ENCODE peak calls at places on chromosomes 1 and 21, in eight cellular contexts. One of them, this sample, is unnamed.
A peak's percentile ranks its signal among the peaks of the same experiment; 100 is the strongest.

GRCh38 chr1:227788279-227789041 is 27.0 kb upstream of the PRSS38 start:
- DNase-seq in cardiac muscle cell: no peak
- DNase-seq in IMR-90: no peak
- DNase-seq in neuronal stem cell: peak; percentile 78
- DNase-seq in stomach: peak; percentile 43
- DNase-seq in heart right ventricle: no peak
- DNase-seq in BE2C: peak; percentile 88
- DNase-seq in adrenal gland: peak; percentile 49
- DNase-seq in this sample: peak; percentile 84

GRCh38 chr1:243890576-243890975 is 40.5 kb upstream of the AKT3 start:
- DNase-seq in stomach: no peak
- DNase-seq in heart right ventricle: no peak
- DNase-seq in BE2C: no peak
- DNase-seq in adrenal gland: no peak
- DNase-seq in neuronal stem cell: no peak
- DNase-seq in cardiac muscle cell: peak; percentile 52
- DNase-seq in IMR-90: peak; percentile 72
- DNase-seq in this sample: peak; percentile 6

GRCh38 chr1:52506349-52506748 is 46.5 kb downstream of the TUT4 start:
- DNase-seq in stomach: no peak
- DNase-seq in IMR-90: no peak
- DNase-seq in cardiac muscle cell: no peak
- DNase-seq in heart right ventricle: no peak
- DNase-seq in BE2C: no peak
- DNase-seq in adrenal gland: no peak
- DNase-seq in neuronal stem cell: no peak
- DNase-seq in this sample: no peak

GRCh38 chr1:51736702-51737101 is 119.8 kb downstream of the OSBPL9 start:
- DNase-seq in stomach: no peak
- DNase-seq in cardiac muscle cell: peak; percentile 79
- DNase-seq in adrenal gland: no peak
- DNase-seq in BE2C: no peak
- DNase-seq in neuronal stem cell: no peak
- DNase-seq in IMR-90: peak; percentile 77
- DNase-seq in heart right ventricle: peak; percentile 36
- DNase-seq in this sample: peak; percentile 11

GRCh38 chr21:37724201-37724600 is 192.1 kb downstream of the KCNJ6 start:
- DNase-seq in BE2C: no peak
- DNase-seq in stomach: no peak
- DNase-seq in heart right ventricle: no peak
- DNase-seq in adrenal gland: no peak
- DNase-seq in IMR-90: no peak
- DNase-seq in cardiac muscle cell: no peak
- DNase-seq in neuronal stem cell: no peak
- DNase-seq in this sample: no peak

GRCh38 chr1:205354259-205354904 is 2.3 kb downstream of the KLHDC8A start:
- DNase-seq in neuronal stem cell: no peak
- DNase-seq in IMR-90: peak; percentile 76
- DNase-seq in heart right ventricle: peak; percentile 56
- DNase-seq in stomach: peak; percentile 74
- DNase-seq in cardiac muscle cell: peak; percentile 84
- DNase-seq in adrenal gland: peak; percentile 83
- DNase-seq in BE2C: peak; percentile 70
- DNase-seq in this sample: peak; percentile 55

GRCh38 chr1:204493882-204494280 is 724 bp downstream of the PIK3C2B start:
- DNase-seq in cardiac muscle cell: peak; percentile 66
- DNase-seq in adrenal gland: peak; percentile 64
- DNase-seq in IMR-90: peak; percentile 48
- DNase-seq in stomach: peak; percentile 91
- DNase-seq in BE2C: peak; percentile 83
- DNase-seq in neuronal stem cell: no peak
- DNase-seq in heart right ventricle: peak; percentile 57
- DNase-seq in this sample: peak; percentile 65

GRCh38 chr1:40887012-40887378 is 24.8 kb upstream of the CITED4 start:
- DNase-seq in cardiac muscle cell: no peak
- DNase-seq in BE2C: no peak
- DNase-seq in adrenal gland: no peak
- DNase-seq in heart right ventricle: no peak
- DNase-seq in neuronal stem cell: no peak
- DNase-seq in stomach: no peak
- DNase-seq in IMR-90: no peak
- DNase-seq in this sample: no peak

GRCh38 chr1:232627645-232628334 is 2.1 kb downstream of the SIPA1L2 start:
- DNase-seq in heart right ventricle: no peak
- DNase-seq in neuronal stem cell: no peak
- DNase-seq in IMR-90: peak; percentile 52
- DNase-seq in cardiac muscle cell: peak; percentile 25
- DNase-seq in BE2C: no peak
- DNase-seq in stomach: no peak
- DNase-seq in adrenal gland: no peak
- DNase-seq in this sample: no peak

GRCh38 chr1:236945002-236945401 is 59.2 kb downstream of the MT1HL1 start:
- DNase-seq in adrenal gland: no peak
- DNase-seq in stomach: no peak
- DNase-seq in neuronal stem cell: no peak
- DNase-seq in cardiac muscle cell: no peak
- DNase-seq in heart right ventricle: no peak
- DNase-seq in IMR-90: no peak
- DNase-seq in BE2C: no peak
- DNase-seq in this sample: no peak

GRCh38 chr1:196400478-196401453 is 207.5 kb downstream of the KCNT2 start:
- DNase-seq in BE2C: no peak
- DNase-seq in adrenal gland: peak; percentile 24
- DNase-seq in IMR-90: peak; percentile 42
- DNase-seq in cardiac muscle cell: peak; percentile 96
- DNase-seq in neuronal stem cell: no peak
- DNase-seq in stomach: no peak
- DNase-seq in heart right ventricle: peak; percentile 58
- DNase-seq in this sample: peak; percentile 35

GRCh38 chr1:91555074-91555730 is 54.6 kb downstream of the CDC7 start:
- DNase-seq in heart right ventricle: no peak
- DNase-seq in IMR-90: peak; percentile 54
- DNase-seq in neuronal stem cell: no peak
- DNase-seq in BE2C: no peak
- DNase-seq in adrenal gland: no peak
- DNase-seq in stomach: no peak
- DNase-seq in cardiac muscle cell: peak; percentile 52
- DNase-seq in this sample: no peak

DNA sequence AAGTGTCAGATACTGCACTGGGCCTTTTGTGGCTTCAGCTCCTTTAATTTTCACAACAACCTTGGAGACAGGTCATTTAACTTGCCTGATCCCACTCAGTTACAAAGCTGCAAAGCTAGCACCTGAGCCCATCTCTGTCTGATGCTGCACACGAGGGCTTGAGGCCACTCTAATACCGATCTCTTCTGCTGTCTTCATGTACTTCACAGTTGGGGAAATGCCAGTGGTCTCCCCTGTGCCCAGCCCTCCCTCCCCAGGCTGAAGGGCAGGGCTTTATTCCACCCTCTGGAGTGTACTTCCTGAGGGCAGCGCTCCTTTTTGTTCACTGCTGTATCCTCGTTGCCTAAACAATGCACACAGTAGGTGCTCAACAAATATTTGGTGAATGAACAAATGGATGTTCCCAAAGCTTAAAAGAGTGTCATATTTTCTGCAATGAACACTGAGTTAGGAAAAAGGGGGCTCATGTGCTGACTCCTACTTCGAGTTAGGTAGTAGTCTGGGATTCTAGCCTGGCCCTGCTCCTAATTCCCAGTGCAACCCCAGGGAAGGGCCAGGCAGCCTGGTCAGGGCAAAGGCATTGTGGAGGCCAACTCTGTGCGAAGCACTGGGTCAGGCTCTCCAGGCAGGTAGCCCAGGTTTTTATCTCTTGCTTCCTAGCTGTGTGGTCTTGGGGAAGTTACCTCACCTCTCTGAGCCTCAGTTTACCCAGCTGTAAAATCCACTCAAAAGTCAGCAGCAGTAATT is 1.1 kb downstream of the TMCO4 start:
- DNase-seq in cardiac muscle cell: no peak
- DNase-seq in neuronal stem cell: no peak
- DNase-seq in BE2C: no peak
- DNase-seq in adrenal gland: no peak
- DNase-seq in heart right ventricle: no peak
- DNase-seq in IMR-90: no peak
- DNase-seq in stomach: no peak
- DNase-seq in this sample: no peak
- H3K4me3 ChIP-seq in cardiac muscle cell: no peak overlapping the region
- H3K4me3 ChIP-seq in neuronal stem cell: no peak overlapping the region
- H3K4me3 ChIP-seq in BE2C: no peak overlapping the region
- H3K4me3 ChIP-seq in adrenal gland: no peak overlapping the region
- H3K4me3 ChIP-seq in heart right ventricle: peak overlapping the region; percentile 64
- H3K4me3 ChIP-seq in IMR-90: peak overlapping the region; percentile 60
- H3K4me3 ChIP-seq in stomach: peak overlapping the region; percentile 71
- H3K4me3 ChIP-seq in this sample: peak overlapping the region; percentile 45

GRCh38 chr1:42210421-42211133 is 46.0 kb upstream of the GUCA2A start:
- DNase-seq in adrenal gland: no peak
- DNase-seq in heart right ventricle: no peak
- DNase-seq in neuronal stem cell: no peak
- DNase-seq in stomach: no peak
- DNase-seq in IMR-90: peak; percentile 39
- DNase-seq in cardiac muscle cell: no peak
- DNase-seq in BE2C: no peak
- DNase-seq in this sample: peak; percentile 35
- H3K9me3 ChIP-seq in adrenal gland: no peaks in the 10 kb centered on the region
- H3K9me3 ChIP-seq in heart right ventricle: no peaks in the 10 kb centered on the region
- H3K9me3 ChIP-seq in neuronal stem cell: peaks cover 34% of the 10 kb centered on the region
- H3K9me3 ChIP-seq in stomach: no peaks in the 10 kb centered on the region
- H3K9me3 ChIP-seq in IMR-90: no peaks in the 10 kb centered on the region
- H3K9me3 ChIP-seq in cardiac muscle cell: no peaks in the 10 kb centered on the region
- H3K9me3 ChIP-seq in BE2C: no peaks in the 10 kb centered on the region
- H3K9me3 ChIP-seq in this sample: no peaks in the 10 kb centered on the region

GRCh38 chr1:201630582-201630981 is 91.7 kb downstream of the NAV1 start:
- DNase-seq in heart right ventricle: no peak
- DNase-seq in IMR-90: no peak
- DNase-seq in stomach: no peak
- DNase-seq in BE2C: no peak
- DNase-seq in cardiac muscle cell: no peak
- DNase-seq in neuronal stem cell: no peak
- DNase-seq in adrenal gland: no peak
- DNase-seq in this sample: no peak
- H3K4me3 ChIP-seq in heart right ventricle: no peak overlapping the region
- H3K4me3 ChIP-seq in IMR-90: no peak overlapping the region
- H3K4me3 ChIP-seq in stomach: no peak overlapping the region
- H3K4me3 ChIP-seq in BE2C: no peak overlapping the region
- H3K4me3 ChIP-seq in cardiac muscle cell: no peak overlapping the region
- H3K4me3 ChIP-seq in neuronal stem cell: no peak overlapping the region
- H3K4me3 ChIP-seq in adrenal gland: no peak overlapping the region
- H3K4me3 ChIP-seq in this sample: no peak overlapping the region

GRCh38 chr1:114274621-114275317 is 121.1 kb upstream of the SYT6 start:
- DNase-seq in neuronal stem cell: no peak
- DNase-seq in adrenal gland: no peak
- DNase-seq in heart right ventricle: peak; percentile 13
- DNase-seq in BE2C: peak; percentile 30
- DNase-seq in stomach: no peak
- DNase-seq in cardiac muscle cell: no peak
- DNase-seq in IMR-90: no peak
- DNase-seq in this sample: no peak

GRCh38 chr1:114270255-114271117 is 116.8 kb upstream of the SYT6 start:
- DNase-seq in BE2C: peak; percentile 22
- DNase-seq in IMR-90: no peak
- DNase-seq in heart right ventricle: no peak
- DNase-seq in cardiac muscle cell: no peak
- DNase-seq in adrenal gland: no peak
- DNase-seq in neuronal stem cell: no peak
- DNase-seq in stomach: no peak
- DNase-seq in this sample: no peak

GRCh38 chr1:114269539-114269938 is 115.9 kb upstream of the SYT6 start:
- DNase-seq in BE2C: no peak
- DNase-seq in stomach: no peak
- DNase-seq in adrenal gland: no peak
- DNase-seq in cardiac muscle cell: no peak
- DNase-seq in IMR-90: no peak
- DNase-seq in neuronal stem cell: no peak
- DNase-seq in heart right ventricle: no peak
- DNase-seq in this sample: no peak

DNA sequence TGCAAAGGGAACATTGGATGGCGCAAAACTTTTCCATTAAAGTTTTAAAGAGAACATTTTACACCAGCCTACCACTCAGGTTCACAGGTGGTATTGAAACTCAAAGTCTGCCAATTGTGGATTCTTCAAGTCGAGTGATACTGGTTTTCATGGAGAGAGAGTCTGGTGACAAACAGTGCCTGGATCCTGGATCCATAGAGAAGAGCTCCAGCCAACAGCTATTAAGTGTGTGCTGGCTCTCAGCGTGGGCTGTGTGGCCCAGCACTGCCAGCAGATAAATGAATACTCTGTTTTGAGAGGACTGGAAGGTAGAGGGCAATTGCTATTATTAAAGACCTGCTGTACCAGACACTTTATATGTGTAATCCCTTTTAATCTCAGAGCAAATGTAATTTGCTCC is 118.9 kb upstream of the SYT6 start:
- DNase-seq in IMR-90: no peak
- DNase-seq in cardiac muscle cell: no peak
- DNase-seq in BE2C: no peak
- DNase-seq in adrenal gland: no peak
- DNase-seq in stomach: no peak
- DNase-seq in neuronal stem cell: no peak
- DNase-seq in heart right ventricle: no peak
- DNase-seq in this sample: no peak
- H3K9me3 ChIP-seq in IMR-90: no peaks in the 10 kb centered on the region
- H3K9me3 ChIP-seq in cardiac muscle cell: no peaks in the 10 kb centered on the region
- H3K9me3 ChIP-seq in BE2C: no peaks in the 10 kb centered on the region
- H3K9me3 ChIP-seq in adrenal gland: no peaks in the 10 kb centered on the region
- H3K9me3 ChIP-seq in stomach: no peaks in the 10 kb centered on the region
- H3K9me3 ChIP-seq in neuronal stem cell: no peaks in the 10 kb centered on the region
- H3K9me3 ChIP-seq in heart right ventricle: no peaks in the 10 kb centered on the region
- H3K9me3 ChIP-seq in this sample: no peaks in the 10 kb centered on the region

DNA sequence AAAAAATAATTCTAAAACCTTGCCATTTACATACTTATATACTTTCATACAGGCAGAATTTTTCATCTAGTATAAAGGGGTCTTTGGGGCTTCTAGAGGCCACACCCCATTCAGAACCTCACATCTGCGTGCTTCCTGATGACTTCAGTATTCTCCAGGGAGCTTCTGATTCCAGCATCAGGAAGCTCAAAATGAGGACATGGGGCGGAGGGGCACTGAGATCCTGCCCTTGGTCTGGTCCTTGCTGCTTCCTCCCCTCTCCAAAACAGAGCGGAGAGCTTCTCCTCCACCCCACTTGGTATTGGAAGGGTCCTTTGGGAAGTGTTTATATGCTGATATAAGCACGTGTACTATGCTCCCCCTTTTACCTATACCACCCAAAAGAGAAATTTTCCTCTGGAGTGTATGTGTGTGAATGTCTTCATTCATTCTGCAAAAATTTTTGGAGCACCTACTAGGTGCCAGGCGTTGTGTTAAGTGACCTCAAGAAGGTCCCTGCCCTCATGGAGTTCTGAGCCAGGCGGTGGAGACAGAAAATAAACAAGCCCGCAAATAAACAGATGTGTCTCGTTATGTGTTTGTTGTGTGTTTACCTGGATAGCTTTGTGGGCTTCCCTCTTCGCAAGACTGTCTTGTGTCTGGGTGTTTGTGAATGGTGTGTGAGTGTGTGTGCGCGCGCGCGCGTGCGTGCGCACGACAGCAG is 14.0 kb downstream of the PAX7 start:
- DNase-seq in neuronal stem cell: no peak
- DNase-seq in BE2C: no peak
- DNase-seq in stomach: no peak
- DNase-seq in heart right ventricle: no peak
- DNase-seq in adrenal gland: no peak
- DNase-seq in IMR-90: no peak
- DNase-seq in cardiac muscle cell: no peak
- DNase-seq in this sample: no peak
- H3K4me3 ChIP-seq in neuronal stem cell: no peak overlapping the region
- H3K4me3 ChIP-seq in BE2C: no peak overlapping the region
- H3K4me3 ChIP-seq in stomach: no peak overlapping the region
- H3K4me3 ChIP-seq in heart right ventricle: no peak overlapping the region
- H3K4me3 ChIP-seq in adrenal gland: no peak overlapping the region
- H3K4me3 ChIP-seq in IMR-90: no peak overlapping the region
- H3K4me3 ChIP-seq in cardiac muscle cell: no peak overlapping the region
- H3K4me3 ChIP-seq in this sample: no peak overlapping the region

GRCh38 chr21:45523411-45524101 is 18.7 kb downstream of the SLC19A1 start:
- DNase-seq in heart right ventricle: no peak
- DNase-seq in BE2C: peak; percentile 30
- DNase-seq in cardiac muscle cell: no peak
- DNase-seq in neuronal stem cell: no peak
- DNase-seq in IMR-90: no peak
- DNase-seq in stomach: peak; percentile 24
- DNase-seq in adrenal gland: no peak
- DNase-seq in this sample: no peak
- H3K9me3 ChIP-seq in heart right ventricle: peaks cover 26% of the 10 kb centered on the region
- H3K9me3 ChIP-seq in BE2C: peaks cover 4% of the 10 kb centered on the region
- H3K9me3 ChIP-seq in cardiac muscle cell: peaks cover 6% of the 10 kb centered on the region
- H3K9me3 ChIP-seq in neuronal stem cell: peaks cover 15% of the 10 kb centered on the region
- H3K9me3 ChIP-seq in IMR-90: peaks cover 10% of the 10 kb centered on the region
- H3K9me3 ChIP-seq in stomach: peaks cover 32% of the 10 kb centered on the region
- H3K9me3 ChIP-seq in adrenal gland: peaks cover 21% of the 10 kb centered on the region
- H3K9me3 ChIP-seq in this sample: peaks cover 30% of the 10 kb centered on the region